ENCODE peak calls at places on chromosomes 4 and X, in nine cellular contexts. M, R, A, S, Z, V, G, P and O are unnamed samples.

GRCh38 chr4:150119492-150119891 is 41.2 kb downstream of the DCLK2 start:
- DNase-seq in M (no peak), R (no peak), A (no peak), S (no peak), Z (no peak), V (no peak), G (no peak), P (no peak), O (no peak)

GRCh38 chr4:2858451-2859217 is 15.0 kb downstream of the ADD1 start:
- DNase-seq in M (no peak), R (no peak), A (no peak), S (no peak), Z (no peak), V (no peak), G (no peak), P (no peak), O (no peak)

GRCh38 chr4:2138846-2139500 is 79.8 kb downstream of the NAT8L start:
- DNase-seq in M (no peak), R (no peak), A (no peak), S (no peak), Z (no peak), V (no peak), G (no peak), P (no peak), O (no peak)

GRCh38 chr4:69708211-69708610 is 52.2 kb downstream of the SULT1B1 start:
- DNase-seq in M (no peak), R (no peak), A (no peak), S (no peak), Z (no peak), V (no peak), G (no peak), P (no peak), O (no peak)

GRCh38 chrX:40299028-40299479 is 201.3 kb upstream of the BCOR start:
- DNase-seq in M (no peak), R (no peak), A (no peak), S (no peak), Z (no peak), V (no peak), G (no peak), P (no peak), O (no peak)

GRCh38 chr4:87093443-87094123 is 126.8 kb downstream of the KLHL8 start:
- DNase-seq in M (peak), R (peak), A (no peak), S (peak), Z (no peak), V (no peak), G (no peak), P (peak), O (peak)

GRCh38 chr4:138062929-138063328 is 179.2 kb downstream of the SLC7A11 start:
- DNase-seq in M (no peak), R (no peak), A (no peak), S (no peak), Z (no peak), V (no peak), G (no peak), P (no peak), O (no peak)

GRCh38 chr4:57291911-57292310 is 181.7 kb upstream of the IGFBP7 start:
- DNase-seq in M (no peak), R (no peak), A (no peak), S (no peak), Z (no peak), V (no peak), G (no peak), P (no peak), O (no peak)